ENCODE peak calls at places on chromosomes 1 and 21, in four cellular contexts. A, S, H and R are unnamed samples.

GRCh38 chr1:7227654-7228053 is 442.4 kb downstream of the CAMTA1 start:
- DNase-seq in S (no peak), H (no peak), A (no peak), R (no peak)

GRCh38 chr1:19113362-19114092 is 96.5 kb downstream of the UBR4 start:
- DNase-seq in S (no peak), A (peak), H (peak), R (peak)

GRCh38 chr1:88983791-88984552 is 8.5 kb downstream of the KYAT3 start:
- DNase-seq in A (peak), H (peak), S (peak), R (no peak)

GRCh38 chr21:44833663-44834062 is 15.8 kb upstream of the SUMO3 start:
- DNase-seq in A (no peak), S (no peak), H (no peak), R (no peak)

GRCh38 chr1:5906966-5907365 is 85.3 kb downstream of the NPHP4 start:
- DNase-seq in H (no peak), S (no peak), A (no peak), R (no peak)

GRCh38 chr1:150259758-150260669 is 2.4 kb downstream of the CA14 start:
- DNase-seq in H (peak), S (no peak), A (peak), R (peak)

GRCh38 chr21:34639882-34640788 is 25.2 kb upstream of the RCAN1 start:
- DNase-seq in S (no peak), H (peak), A (no peak), R (no peak)

GRCh38 chr1:189606795-189607476 is 870.7 kb downstream of the BRINP3 start:
- DNase-seq in S (peak), H (peak), A (no peak), R (no peak)

GRCh38 chr1:178438432-178438831 is 58.3 kb downstream of the CLEC20A start:
- DNase-seq in S (peak), H (peak), A (no peak), R (no peak)

GRCh38 chr21:32806810-32807386 is 35.3 kb upstream of the PAXBP1 start:
- DNase-seq in A (no peak), S (peak), H (no peak), R (no peak)

GRCh38 chr1:229843627-229844238 is 217.7 kb downstream of the URB2 start:
- DNase-seq in S (no peak), H (peak), A (no peak), R (no peak)

GRCh38 chr1:237864338-237865244 is 26.1 kb downstream of the ZP4 start:
- DNase-seq in S (no peak), A (peak), H (peak), R (peak)

GRCh38 chr1:74193908-74194307 is 4.1 kb downstream of the LRRIQ3 start:
- DNase-seq in H (peak), S (peak), A (no peak), R (no peak)

GRCh38 chr1:178483251-178483957 is 13.4 kb downstream of the CLEC20A start:
- DNase-seq in A (no peak), S (no peak), H (no peak), R (no peak)

GRCh38 chr1:62271932-62272728 is 47.1 kb downstream of the KANK4 start:
- DNase-seq in A (peak), H (peak), S (no peak), R (no peak)

GRCh38 chr21:41133896-41134522 is 34.0 kb upstream of the BACE2 start:
- DNase-seq in A (peak), H (peak), S (peak), R (peak)

GRCh38 chr1:18282851-18283600 is 175.4 kb downstream of the IGSF21 start:
- DNase-seq in H (no peak), S (no peak), A (peak), R (peak)

GRCh38 chr21:28226563-28226962 is 766.1 kb downstream of the LTN1 start:
- DNase-seq in H (no peak), A (no peak), S (no peak), R (no peak)

GRCh38 chr1:25019351-25020172 is 89.5 kb upstream of the RUNX3 start:
- DNase-seq in H (no peak), S (no peak), A (no peak), R (no peak)

GRCh38 chr21:43193651-43194302 is 25.0 kb downstream of the CRYAA start:
- DNase-seq in S (peak), H (peak), A (no peak), R (no peak)

GRCh38 chr1:155309423-155310021 is 856 bp downstream of the FDPS start:
- DNase-seq in H (peak), A (peak), S (no peak), R (no peak)

GRCh38 chr1:21927531-21928237 is 9.4 kb downstream of the HSPG2 start:
- DNase-seq in S (no peak), H (no peak), A (no peak), R (no peak)

GRCh38 chr1:46411010-46411405 is 16.9 kb downstream of the FAAH start:
- DNase-seq in S (no peak), A (no peak), H (no peak), R (no peak)

GRCh38 chr1:93694833-93695232 is 13.2 kb upstream of the BCAR3 start:
- DNase-seq in S (no peak), A (no peak), H (no peak), R (no peak)

GRCh38 chr1:2204384-2205190 is 10.0 kb upstream of the FAAP20 start:
- DNase-seq in S (peak), A (peak), H (peak), R (no peak)

GRCh38 chr1:208179303-208179702 is 64.9 kb downstream of the PLXNA2 start:
- DNase-seq in H (no peak), A (no peak), S (no peak), R (no peak)

GRCh38 chr1:207858806-207859205 is 52.1 kb downstream of the CD34 start:
- DNase-seq in A (no peak), S (no peak), H (peak), R (no peak)

GRCh38 chr1:185156321-185156853 is 366 bp downstream of the TRMT1L start:
- DNase-seq in A (no peak), S (peak), H (peak), R (no peak)

GRCh38 chr1:43564617-43565348 is 34.1 kb downstream of the PTPRF start:
- DNase-seq in H (no peak), A (no peak), S (no peak), R (no peak)
- H3K9ac ChIP-seq in H (no peak), A (no peak), S (peak), R (no peak)

GRCh38 chr1:12620142-12620865 is 2.3 kb upstream of the DHRS3 start:
- DNase-seq in S (no peak), H (no peak), A (no peak), R (no peak)
- H3K9ac ChIP-seq in S (peak), H (peak), A (no peak), R (peak)

GRCh38 chr1:31596737-31597097 is 20.4 kb downstream of the TINAGL1 start:
- DNase-seq in H (no peak), S (no peak), A (no peak), R (no peak)
- H3K9ac ChIP-seq in H (no peak), S (no peak), A (no peak), R (no peak)

DNA sequence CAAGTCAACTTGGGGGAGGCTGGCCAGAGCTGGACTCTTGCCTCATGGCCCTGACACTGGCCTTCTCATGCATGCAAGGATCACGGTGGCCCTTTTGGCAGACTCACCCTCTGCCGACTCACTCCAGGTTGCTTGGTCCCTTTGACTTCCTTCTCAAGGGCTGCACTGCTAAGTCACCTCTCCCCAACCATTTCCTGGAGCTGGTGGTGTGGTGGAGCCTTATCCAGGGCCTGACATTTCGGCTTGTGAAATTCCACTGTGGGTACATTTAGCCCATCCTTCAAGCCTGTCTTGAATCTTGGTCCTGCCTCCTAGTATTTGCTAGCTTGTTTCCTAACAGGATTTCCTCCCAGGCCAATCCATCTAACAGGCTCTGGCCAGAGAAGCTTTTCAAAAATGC is 52.5 kb upstream of the JUN start:
- DNase-seq in S (no peak), A (no peak), H (no peak), R (no peak)
- H3K9ac ChIP-seq in S (no peak), A (no peak), H (no peak), R (no peak)